ENCODE peak calls at places on chromosome 2, in ten cellular contexts. D, W, M, B, O, R, X, H, S and I are unnamed samples. For H3K9me3 and H3K4me1, the result is how much of the 10 kb centered on the place peaks cover.

GRCh38 chr2:72035518-72036172 is 112.0 kb downstream of the CYP26B1 start:
- DNase-seq in D (no peak), W (no peak), M (no peak), B (peak), O (peak), R (no peak), X (no peak), H (no peak), S (no peak), I (no peak)

GRCh38 chr2:18474690-18475089 is 85.8 kb downstream of the RDH14 start:
- DNase-seq in D (no peak), W (no peak), M (no peak), B (no peak), O (no peak), R (no peak), X (no peak), H (no peak), S (no peak), I (no peak)

GRCh38 chr2:68292108-68292710 is 27.5 kb downstream of the CNRIP1 start:
- DNase-seq in D (peak), W (no peak), M (no peak), B (no peak), O (peak), R (peak), X (peak), H (peak), S (no peak), I (no peak)

GRCh38 chr2:1995987-1996386 is 251.7 kb upstream of the PXDN start:
- DNase-seq in D (no peak), W (no peak), M (no peak), B (no peak), O (no peak), R (no peak), X (no peak), H (peak), S (no peak), I (no peak)

GRCh38 chr2:171703574-171704347 is 16.5 kb downstream of the DYNC1I2 start:
- DNase-seq in D (peak), W (no peak), M (no peak), B (no peak), O (peak), R (peak), X (no peak), H (peak), S (no peak), I (no peak)

GRCh38 chr2:196314780-196315179 is 143.4 kb upstream of the STK17B start:
- DNase-seq in D (peak), W (no peak), M (no peak), B (no peak), O (no peak), R (no peak), X (no peak), H (peak), S (no peak), I (no peak)

GRCh38 chr2:36352024-36352398 is 3.6 kb upstream of the CRIM1 start:
- DNase-seq in D (peak), W (no peak), M (no peak), B (no peak), O (peak), R (peak), X (peak), H (peak), S (peak), I (no peak)

GRCh38 chr2:61014805-61015204 is 2.7 kb upstream of the PEX13 start:
- DNase-seq in D (peak), W (no peak), M (no peak), B (no peak), O (no peak), R (no peak), X (no peak), H (peak), S (no peak), I (no peak)

GRCh38 chr2:169328785-169329184 is 33.5 kb downstream of the LRP2 start:
- DNase-seq in D (no peak), W (no peak), M (no peak), B (no peak), O (no peak), R (no peak), X (no peak), H (no peak), S (no peak), I (no peak)

DNA sequence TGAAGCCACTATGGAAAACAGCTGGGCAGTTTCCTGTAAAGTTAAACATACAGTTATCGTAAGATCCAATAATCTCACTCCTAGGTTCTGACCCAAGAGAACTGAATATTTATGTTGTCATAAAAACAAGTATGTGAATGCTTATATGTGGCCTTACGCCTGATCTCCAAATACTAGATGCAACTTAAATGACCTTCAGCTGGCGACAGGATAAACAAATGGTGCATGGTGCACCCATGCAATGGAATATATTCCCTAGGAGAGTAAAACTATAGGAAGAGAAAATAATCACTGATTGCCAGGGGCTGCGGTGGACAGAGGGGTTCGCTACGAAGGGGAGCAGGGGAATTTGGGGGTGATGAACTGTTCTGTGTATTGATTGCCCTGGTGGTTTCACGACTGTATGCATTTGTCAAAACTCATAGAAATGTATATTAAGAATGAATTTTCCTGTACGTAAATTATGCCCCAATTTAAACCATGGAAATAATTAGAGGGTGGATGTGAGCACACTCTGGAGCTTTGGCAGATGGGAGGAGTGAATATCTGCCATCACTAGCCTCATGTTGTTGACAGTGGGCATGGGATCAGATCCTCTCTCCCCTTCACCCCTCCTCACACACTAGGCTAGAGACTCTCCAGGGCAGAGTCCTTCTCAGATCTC is 100.8 kb upstream of the MYCN start:
- DNase-seq in D (no peak), W (no peak), M (no peak), B (no peak), O (no peak), R (no peak), X (no peak), H (no peak), S (no peak), I (no peak)
- H3K9me3 ChIP-seq in D (under half), W (under half), M (under half), B (under half), O (under half), R (under half), X (under half), H (under half), S (under half), I (under half)

GRCh38 chr2:88892788-88893187 is 201.3 kb downstream of the RPIA start:
- DNase-seq in D (no peak), W (no peak), M (no peak), B (no peak), O (no peak), R (no peak), X (no peak), H (no peak), S (no peak), I (no peak)

GRCh38 chr2:88892207-88892606 is 200.7 kb downstream of the RPIA start:
- DNase-seq in D (no peak), W (no peak), M (no peak), B (no peak), O (no peak), R (no peak), X (no peak), H (no peak), S (no peak), I (no peak)

GRCh38 chr2:88897718-88898117 is 206.2 kb downstream of the RPIA start:
- DNase-seq in D (no peak), W (no peak), M (no peak), B (no peak), O (no peak), R (no peak), X (no peak), H (no peak), S (no peak), I (peak)

DNA sequence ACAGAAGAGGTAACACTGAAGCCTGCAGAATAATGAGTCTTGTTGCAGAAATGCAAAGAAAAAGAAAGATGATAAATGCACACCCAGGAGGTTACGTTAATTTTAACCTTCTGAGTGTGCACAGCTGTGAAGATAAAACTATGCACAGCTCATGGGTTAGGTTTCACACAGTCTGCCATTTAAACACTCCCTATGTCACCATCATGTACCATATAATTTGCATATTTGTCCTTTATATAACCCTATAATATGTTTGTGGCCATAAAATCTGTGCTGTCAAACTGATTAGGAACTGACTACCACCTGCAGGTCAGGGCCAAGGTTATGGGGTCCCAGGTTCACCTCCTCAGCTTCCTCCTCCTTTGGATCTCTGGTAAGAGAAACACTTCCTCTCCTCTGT is 205.5 kb downstream of the RPIA start:
- DNase-seq in D (no peak), W (no peak), M (no peak), B (no peak), O (no peak), R (no peak), X (no peak), H (no peak), S (no peak), I (no peak)
- H3K4me3 ChIP-seq in D (no peak), W (no peak), M (no peak), B (no peak), O (no peak), R (no peak), X (no peak), H (no peak), S (no peak), I (no peak)

GRCh38 chr2:16195681-16196070 is 255.3 kb downstream of the MYCN start:
- DNase-seq in D (no peak), W (no peak), M (no peak), B (no peak), O (no peak), R (no peak), X (no peak), H (no peak), S (no peak), I (no peak)
- H3K4me1 ChIP-seq in D (under half), W (under half), M (under half), B (under half), O (under half), R (under half), X (under half), H (under half), S (under half), I (under half)

DNA sequence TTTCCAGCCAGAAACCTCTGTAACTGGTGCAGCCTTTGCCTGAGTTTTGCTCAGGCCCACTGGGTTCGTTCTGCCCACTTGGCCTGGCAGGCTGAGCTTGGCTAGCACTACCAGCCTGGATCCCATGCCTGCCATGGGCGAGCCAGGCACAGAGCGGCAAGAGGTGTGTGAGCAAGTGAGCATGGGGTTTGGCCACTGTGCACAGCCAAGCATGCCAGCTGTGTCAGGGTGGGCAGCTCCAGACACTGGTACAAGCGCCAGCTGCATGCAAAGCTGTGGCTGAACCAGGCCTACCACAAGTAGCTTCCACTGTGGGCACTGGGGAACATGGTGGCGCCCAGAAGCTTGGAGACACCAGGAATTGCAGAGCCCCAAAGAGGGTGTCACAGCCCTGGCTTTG is 56.3 kb upstream of the LDAH start:
- DNase-seq in D (no peak), W (no peak), M (no peak), B (no peak), O (no peak), R (no peak), X (no peak), H (no peak), S (no peak), I (no peak)
- H3K9me3 ChIP-seq in D (under half), W (under half), M (under half), B (under half), O (under half), R (under half), X (under half), H (under half), S (under half), I (under half)

GRCh38 chr2:69744456-69744855 is 2.5 kb downstream of the ANXA4 start:
- DNase-seq in D (no peak), W (no peak), M (no peak), B (no peak), O (no peak), R (no peak), X (peak), H (no peak), S (no peak), I (no peak)
- H3K4me3 ChIP-seq in D (no peak), W (no peak), M (no peak), B (no peak), O (no peak), R (no peak), X (no peak), H (no peak), S (no peak), I (peak)

GRCh38 chr2:159150208-159150607 is 136.3 kb downstream of the WDSUB1 start:
- DNase-seq in D (no peak), W (no peak), M (no peak), B (no peak), O (no peak), R (no peak), X (no peak), H (no peak), S (no peak), I (no peak)
- H3K4me1 ChIP-seq in D (half or more), W (half or more), M (under half), B (half or more), O (under half), R (under half), X (under half), H (under half), S (under half), I (half or more)